ENCODE peak calls at places on chromosomes 16 and 17, in eight cellular contexts. X is heart right ventricle; J is HTR-8/SVneo; K is substantia nigra; F is stimulated activated CD8-positive, alpha-beta memory T cell treated with anti-CD3 and anti-CD28 coated beads, Interleukin-15, amount 100 ng/mL, for 4 hours; L is fibroblast of mammary gland; T is uterus; N is GM13977. M is an unnamed sample.

GRCh38 chr17:12983986-12984932 is 33.6 kb downstream of the ELAC2 start:
- DNase-seq in L (peak; percentile 99), X (peak; percentile 54), K (no peak), T (peak; percentile 84), F (no peak), N (no peak), J (no peak), M (no peak)

GRCh38 chr16:71537643-71538042 is 11.4 kb downstream of the CHST4 start:
- DNase-seq in F (no peak), T (no peak), K (peak; percentile 3), J (peak; percentile 68), L (peak; percentile 47), X (no peak), N (peak; percentile 71), M (peak; percentile 2)

GRCh38 chr17:78738698-78739097 is 43.4 kb downstream of the CYTH1 start:
- DNase-seq in T (no peak), F (no peak), J (no peak), K (no peak), N (no peak), X (no peak), L (no peak), M (no peak)

GRCh38 chr16:64627288-64627687 is 494.6 kb downstream of the CDH11 start:
- DNase-seq in N (no peak), L (peak; percentile 7), X (no peak), J (no peak), F (no peak), T (no peak), K (no peak), M (no peak)

GRCh38 chr17:74218436-74218835 is 5.1 kb downstream of the TTYH2 start:
- DNase-seq in J (no peak), T (no peak), L (no peak), F (no peak), X (no peak), K (no peak), N (no peak), M (no peak)

GRCh38 chr17:43021739-43022512 is at the start of gene VAT1:
- DNase-seq in N (peak; percentile 85), T (peak; percentile 78), F (peak; percentile 23), J (peak; percentile 89), L (peak; percentile 67), X (peak; percentile 79), K (peak; percentile 44), M (peak; percentile 75)

GRCh38 chr17:73214008-73214407 is 21.2 kb downstream of the COG1 start:
- DNase-seq in F (no peak), X (no peak), N (no peak), J (no peak), T (no peak), K (no peak), L (no peak), M (no peak)

GRCh38 chr17:80146121-80147034 is 550 bp downstream of the EIF4A3 start:
- DNase-seq in L (no peak), N (peak; percentile 58), F (peak; percentile 4), T (peak; percentile 32), X (no peak), K (peak; percentile 44), J (no peak), M (no peak)

GRCh38 chr16:67926181-67926742 is 5.4 kb downstream of the CTRL start:
- DNase-seq in L (peak; percentile 65), F (no peak), J (no peak), N (no peak), T (no peak), K (peak; percentile 36), X (no peak), M (peak; percentile 65)

GRCh38 chr17:927611-928461 is 51.7 kb downstream of the NXN start:
- DNase-seq in N (no peak), X (no peak), F (no peak), L (peak; percentile 95), K (no peak), T (peak; percentile 86), J (peak; percentile 92), M (no peak)

GRCh38 chr16:71635632-71636031 is 9.6 kb downstream of the MARVELD3 start:
- DNase-seq in T (no peak), F (no peak), X (no peak), J (no peak), N (no peak), L (no peak), K (no peak), M (peak; percentile 4)